ENCODE peak calls at places on chromosomes 12 and 14, in four cellular contexts. C is lower lobe of right lung; Q is stimulated activated naive B cell treated with anti-CD40 and anti-IgM and Interleukin-4, amounts not matched to agents 10 μg/mL and 1 μg/mL and 100 μg/mL, for 72 hours; O is cerebellum. I is an unnamed sample.

GRCh38 chr14:104724981-104725771 is 1.1 kb downstream of the ADSS1 start:
- DNase-seq in C (no peak), Q (no peak), O (no peak), I (no peak)

GRCh38 chr12:106178582-106178981 is 39.8 kb upstream of the NUAK1 start:
- DNase-seq in C (no peak), Q (no peak), O (no peak), I (no peak)

GRCh38 chr14:72638021-72638420 is 255.9 kb downstream of the DPF3 start:
- DNase-seq in C (no peak), Q (no peak), O (no peak), I (no peak)

GRCh38 chr12:108666326-108666995 is 32.8 kb upstream of the SELPLG start:
- DNase-seq in C (no peak), Q (no peak), O (no peak), I (no peak)

GRCh38 chr14:68656452-68656851 is 136.4 kb downstream of the ZFP36L1 start:
- DNase-seq in C (no peak), Q (no peak), O (no peak), I (no peak)

GRCh38 chr12:92593734-92594402 is 108.9 kb upstream of the PLEKHG7 start:
- DNase-seq in C (peak), Q (peak), O (no peak), I (no peak)

GRCh38 chr14:96905825-96906224 is 108.6 kb downstream of the VRK1 start:
- DNase-seq in C (no peak), Q (no peak), O (no peak), I (no peak)

GRCh38 chr12:47504775-47505446 is 200.9 kb downstream of the RPAP3 start:
- DNase-seq in C (no peak), Q (no peak), O (no peak), I (no peak)

GRCh38 chr12:106192659-106193403 is 54.1 kb upstream of the NUAK1 start:
- DNase-seq in C (no peak), Q (no peak), O (no peak), I (no peak)

GRCh38 chr12:75560167-75560566 is 48.8 kb upstream of the KRR1 start:
- DNase-seq in C (no peak), Q (no peak), O (peak), I (no peak)

GRCh38 chr14:32560213-32560857 is 231.2 kb downstream of the AKAP6 start:
- DNase-seq in C (no peak), Q (no peak), O (peak), I (no peak)

GRCh38 chr12:32918890-32919791 is 22.6 kb upstream of the PKP2 start:
- DNase-seq in C (no peak), Q (no peak), O (peak), I (no peak)

GRCh38 chr12:51900323-51900889 is 6.9 kb upstream of the ACVRL1 start:
- DNase-seq in C (no peak), Q (no peak), O (no peak), I (no peak)

GRCh38 chr14:100568164-100568997 is 18.8 kb downstream of the BEGAIN start:
- DNase-seq in C (no peak), Q (no peak), O (peak), I (no peak)

GRCh38 chr12:11753151-11753501 is 103.7 kb downstream of the ETV6 start:
- DNase-seq in C (no peak), Q (no peak), O (no peak), I (no peak)

GRCh38 chr14:98956181-98956580 is 315.8 kb downstream of the BCL11B start:
- DNase-seq in C (no peak), Q (no peak), O (no peak), I (no peak)

GRCh38 chr12:52382854-52383253 is 2.6 kb downstream of the KRT84 start:
- DNase-seq in C (no peak), Q (peak), O (no peak), I (no peak)

GRCh38 chr14:100065161-100065871 is at the start of gene EVL:
- DNase-seq in C (peak), Q (peak), O (no peak), I (no peak)

GRCh38 chr12:22835431-22835830 is 210.5 kb downstream of the ETNK1 start:
- DNase-seq in C (no peak), Q (no peak), O (no peak), I (no peak)

GRCh38 chr14:24162083-24162482 is 1.0 kb downstream of the IRF9 start:
- DNase-seq in C (peak), Q (no peak), O (no peak), I (no peak)

GRCh38 chr14:22532345-22533056 is 56.5 kb downstream of the DAD1 start:
- DNase-seq in C (no peak), Q (no peak), O (no peak), I (no peak)

GRCh38 chr12:71662861-71663560 is 637 bp downstream of the ZFC3H1 start:
- DNase-seq in C (peak), Q (peak), O (peak), I (no peak)